ENCODE peak calls at places on chromosomes 6 and 20, in six cellular contexts. One of them, this sample, is unnamed. For H3K9me3, the result is how much of the 10 kb centered on the place peaks cover.

GRCh38 chr6:41426438-41426851 is 91.0 kb downstream of the NCR2 start:
- DNase-seq in stomach: peak
- DNase-seq in WERI-Rb-1: no peak
- DNase-seq in Panc1: no peak
- DNase-seq in CD8-positive, alpha-beta T cell: no peak
- DNase-seq in small intestine: no peak
- DNase-seq in this sample: no peak

GRCh38 chr20:62163485-62163865 is 19.4 kb upstream of the MTG2 start:
- DNase-seq in stomach: no peak
- DNase-seq in WERI-Rb-1: no peak
- DNase-seq in Panc1: no peak
- DNase-seq in CD8-positive, alpha-beta T cell: no peak
- DNase-seq in small intestine: no peak
- DNase-seq in this sample: no peak

GRCh38 chr6:29845405-29846006 is 17.9 kb downstream of the HLA-G start:
- DNase-seq in stomach: no peak
- DNase-seq in WERI-Rb-1: no peak
- DNase-seq in Panc1: peak
- DNase-seq in CD8-positive, alpha-beta T cell: no peak
- DNase-seq in small intestine: peak
- DNase-seq in this sample: no peak

GRCh38 chr6:56242343-56242742 is 5.0 kb downstream of the COL21A1 start:
- DNase-seq in stomach: no peak
- DNase-seq in WERI-Rb-1: no peak
- DNase-seq in Panc1: no peak
- DNase-seq in CD8-positive, alpha-beta T cell: no peak
- DNase-seq in small intestine: no peak
- DNase-seq in this sample: no peak

GRCh38 chr20:22303523-22303922 is 280.8 kb downstream of the FOXA2 start:
- DNase-seq in stomach: no peak
- DNase-seq in WERI-Rb-1: no peak
- DNase-seq in Panc1: no peak
- DNase-seq in CD8-positive, alpha-beta T cell: no peak
- DNase-seq in small intestine: no peak
- DNase-seq in this sample: no peak

GRCh38 chr6:33209856-33210255 is 1.6 kb downstream of the RING1 start:
- DNase-seq in stomach: no peak
- DNase-seq in WERI-Rb-1: no peak
- DNase-seq in Panc1: no peak
- DNase-seq in CD8-positive, alpha-beta T cell: no peak
- DNase-seq in small intestine: no peak
- DNase-seq in this sample: no peak

GRCh38 chr6:36523451-36523850 is 23.8 kb downstream of the STK38 start:
- DNase-seq in stomach: no peak
- DNase-seq in WERI-Rb-1: no peak
- DNase-seq in Panc1: no peak
- DNase-seq in CD8-positive, alpha-beta T cell: no peak
- DNase-seq in small intestine: no peak
- DNase-seq in this sample: no peak

GRCh38 chr20:51531141-51531710 is 11.3 kb downstream of the NFATC2 start:
- DNase-seq in stomach: no peak
- DNase-seq in WERI-Rb-1: no peak
- DNase-seq in Panc1: no peak
- DNase-seq in CD8-positive, alpha-beta T cell: peak
- DNase-seq in small intestine: no peak
- DNase-seq in this sample: peak

GRCh38 chr6:95679981-95680380 is 102.6 kb downstream of the MANEA start:
- DNase-seq in stomach: no peak
- DNase-seq in WERI-Rb-1: no peak
- DNase-seq in Panc1: no peak
- DNase-seq in CD8-positive, alpha-beta T cell: no peak
- DNase-seq in small intestine: no peak
- DNase-seq in this sample: no peak

GRCh38 chr6:70413829-70414494 is 654 bp downstream of the FAM135A start:
- DNase-seq in stomach: no peak
- DNase-seq in WERI-Rb-1: no peak
- DNase-seq in Panc1: no peak
- DNase-seq in CD8-positive, alpha-beta T cell: no peak
- DNase-seq in small intestine: no peak
- DNase-seq in this sample: peak

GRCh38 chr20:3760980-3761379 is 6.6 kb downstream of the ADISSP start:
- DNase-seq in stomach: no peak
- DNase-seq in WERI-Rb-1: no peak
- DNase-seq in Panc1: no peak
- DNase-seq in CD8-positive, alpha-beta T cell: no peak
- DNase-seq in small intestine: no peak
- DNase-seq in this sample: no peak

GRCh38 chr6:119119989-119120388 is 41.5 kb upstream of the FAM184A start:
- DNase-seq in stomach: no peak
- DNase-seq in WERI-Rb-1: no peak
- DNase-seq in Panc1: no peak
- DNase-seq in CD8-positive, alpha-beta T cell: no peak
- DNase-seq in small intestine: no peak
- DNase-seq in this sample: no peak

GRCh38 chr6:78942451-78942850 is 75.1 kb downstream of the IRAK1BP1 start:
- DNase-seq in stomach: no peak
- DNase-seq in WERI-Rb-1: no peak
- DNase-seq in Panc1: no peak
- DNase-seq in CD8-positive, alpha-beta T cell: no peak
- DNase-seq in small intestine: no peak
- DNase-seq in this sample: no peak

GRCh38 chr6:29678114-29678513 is 2.8 kb downstream of the ZFP57 start:
- DNase-seq in stomach: no peak
- DNase-seq in WERI-Rb-1: no peak
- DNase-seq in Panc1: no peak
- DNase-seq in CD8-positive, alpha-beta T cell: no peak
- DNase-seq in small intestine: no peak
- DNase-seq in this sample: no peak

GRCh38 chr6:166996406-166996805 is 2.8 kb upstream of the CEP43 start:
- DNase-seq in stomach: no peak
- DNase-seq in WERI-Rb-1: no peak
- DNase-seq in Panc1: no peak
- DNase-seq in CD8-positive, alpha-beta T cell: no peak
- DNase-seq in small intestine: no peak
- DNase-seq in this sample: no peak

GRCh38 chr6:36069573-36069972 is 42.0 kb downstream of the MAPK14 start:
- DNase-seq in stomach: no peak
- DNase-seq in WERI-Rb-1: no peak
- DNase-seq in Panc1: no peak
- DNase-seq in CD8-positive, alpha-beta T cell: no peak
- DNase-seq in small intestine: no peak
- DNase-seq in this sample: no peak

GRCh38 chr20:57688864-57689263 is 21.0 kb downstream of the PMEPA1 start:
- DNase-seq in stomach: no peak
- DNase-seq in WERI-Rb-1: no peak
- DNase-seq in Panc1: no peak
- DNase-seq in CD8-positive, alpha-beta T cell: no peak
- DNase-seq in small intestine: no peak
- DNase-seq in this sample: no peak

GRCh38 chr20:19341348-19342053 is 129.1 kb downstream of the SLC24A3 start:
- DNase-seq in stomach: no peak
- DNase-seq in WERI-Rb-1: no peak
- DNase-seq in Panc1: no peak
- DNase-seq in CD8-positive, alpha-beta T cell: no peak
- DNase-seq in small intestine: no peak
- DNase-seq in this sample: no peak

GRCh38 chr6:151900256-151900655 is 92.8 kb downstream of the ESR1 start:
- DNase-seq in stomach: no peak
- DNase-seq in WERI-Rb-1: no peak
- DNase-seq in Panc1: no peak
- DNase-seq in CD8-positive, alpha-beta T cell: no peak
- DNase-seq in small intestine: no peak
- DNase-seq in this sample: no peak

GRCh38 chr6:88490195-88490594 is 324.0 kb upstream of the CNR1 start:
- DNase-seq in stomach: no peak
- DNase-seq in WERI-Rb-1: no peak
- DNase-seq in Panc1: no peak
- DNase-seq in CD8-positive, alpha-beta T cell: no peak
- DNase-seq in small intestine: no peak
- DNase-seq in this sample: no peak

GRCh38 chr20:36493013-36493800 is 48.1 kb upstream of the MYL9 start:
- DNase-seq in stomach: no peak
- DNase-seq in WERI-Rb-1: peak
- DNase-seq in Panc1: no peak
- DNase-seq in CD8-positive, alpha-beta T cell: no peak
- DNase-seq in small intestine: no peak
- DNase-seq in this sample: no peak

GRCh38 chr6:89605861-89606260 is 32.7 kb downstream of the LYRM2 start:
- DNase-seq in stomach: peak
- DNase-seq in WERI-Rb-1: no peak
- DNase-seq in Panc1: no peak
- DNase-seq in CD8-positive, alpha-beta T cell: no peak
- DNase-seq in small intestine: no peak
- DNase-seq in this sample: no peak

GRCh38 chr6:38824243-38824894 is 109.3 kb downstream of the DNAH8 start:
- DNase-seq in stomach: no peak
- DNase-seq in WERI-Rb-1: no peak
- DNase-seq in Panc1: no peak
- DNase-seq in CD8-positive, alpha-beta T cell: no peak
- DNase-seq in small intestine: no peak
- DNase-seq in this sample: no peak

GRCh38 chr6:139569561-139569960 is 195.1 kb upstream of the CITED2 start:
- DNase-seq in stomach: no peak
- DNase-seq in WERI-Rb-1: no peak
- DNase-seq in Panc1: peak
- DNase-seq in CD8-positive, alpha-beta T cell: no peak
- DNase-seq in small intestine: no peak
- DNase-seq in this sample: no peak

GRCh38 chr6:69232506-69233194 is 564.2 kb downstream of the LMBRD1 start:
- DNase-seq in stomach: peak
- DNase-seq in WERI-Rb-1: peak
- DNase-seq in Panc1: no peak
- DNase-seq in CD8-positive, alpha-beta T cell: no peak
- DNase-seq in small intestine: peak
- DNase-seq in this sample: peak

GRCh38 chr20:50146732-50147662 is 6.5 kb downstream of the PEDS1 start:
- DNase-seq in stomach: peak
- DNase-seq in WERI-Rb-1: no peak
- DNase-seq in Panc1: no peak
- DNase-seq in CD8-positive, alpha-beta T cell: peak
- DNase-seq in small intestine: peak
- DNase-seq in this sample: peak

GRCh38 chr20:49184691-49185070 is 3.5 kb downstream of the STAU1 start:
- DNase-seq in stomach: no peak
- DNase-seq in WERI-Rb-1: no peak
- DNase-seq in Panc1: no peak
- DNase-seq in CD8-positive, alpha-beta T cell: no peak
- DNase-seq in small intestine: no peak
- DNase-seq in this sample: no peak

GRCh38 chr6:31978831-31979230 is 3.0 kb upstream of the C4A start:
- DNase-seq in stomach: no peak
- DNase-seq in WERI-Rb-1: no peak
- DNase-seq in Panc1: no peak
- DNase-seq in CD8-positive, alpha-beta T cell: no peak
- DNase-seq in small intestine: no peak
- DNase-seq in this sample: no peak

GRCh38 chr6:75374913-75375530 is 90.4 kb upstream of the TMEM30A start:
- DNase-seq in stomach: no peak
- DNase-seq in WERI-Rb-1: no peak
- DNase-seq in Panc1: no peak
- DNase-seq in CD8-positive, alpha-beta T cell: no peak
- DNase-seq in small intestine: no peak
- DNase-seq in this sample: no peak

DNA sequence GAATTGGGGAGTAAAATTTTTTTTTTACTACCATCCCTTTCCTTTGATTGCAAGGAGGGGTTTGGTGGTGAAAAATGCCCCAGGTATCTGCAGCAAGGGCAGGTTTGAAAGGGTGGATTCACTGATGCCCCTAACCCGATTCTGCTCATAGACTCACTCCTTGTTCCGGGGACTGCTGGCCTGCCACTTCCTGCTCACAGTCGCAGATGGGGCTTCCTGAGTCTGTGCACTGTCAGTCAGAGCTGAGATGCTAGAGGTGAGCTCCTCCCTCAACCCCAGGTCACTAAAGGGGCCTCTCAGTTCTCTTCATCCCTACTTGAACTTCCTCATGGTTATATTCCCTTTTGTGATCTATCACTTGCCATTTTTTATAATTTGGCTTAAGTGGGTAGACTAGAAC is 357.9 kb downstream of the FARS2 start:
- DNase-seq in stomach: no peak
- DNase-seq in WERI-Rb-1: no peak
- DNase-seq in Panc1: no peak
- DNase-seq in CD8-positive, alpha-beta T cell: peak
- DNase-seq in small intestine: no peak
- DNase-seq in this sample: peak
- H3K9me3 ChIP-seq in stomach: under half
- H3K9me3 ChIP-seq in WERI-Rb-1: under half
- H3K9me3 ChIP-seq in Panc1: under half
- H3K9me3 ChIP-seq in CD8-positive, alpha-beta T cell: under half
- H3K9me3 ChIP-seq in small intestine: under half
- H3K9me3 ChIP-seq in this sample: under half

GRCh38 chr6:16811277-16811979 is 50.2 kb upstream of the ATXN1 start:
- DNase-seq in stomach: no peak
- DNase-seq in WERI-Rb-1: no peak
- DNase-seq in Panc1: no peak
- DNase-seq in CD8-positive, alpha-beta T cell: no peak
- DNase-seq in small intestine: no peak
- DNase-seq in this sample: no peak
- H3K9me3 ChIP-seq in stomach: under half
- H3K9me3 ChIP-seq in WERI-Rb-1: under half
- H3K9me3 ChIP-seq in Panc1: under half
- H3K9me3 ChIP-seq in CD8-positive, alpha-beta T cell: under half
- H3K9me3 ChIP-seq in small intestine: under half
- H3K9me3 ChIP-seq in this sample: under half

GRCh38 chr20:47129306-47129705 is 227.2 kb downstream of the ZMYND8 start:
- DNase-seq in stomach: no peak
- DNase-seq in WERI-Rb-1: no peak
- DNase-seq in Panc1: no peak
- DNase-seq in CD8-positive, alpha-beta T cell: no peak
- DNase-seq in small intestine: no peak
- DNase-seq in this sample: no peak
- H3K9me3 ChIP-seq in stomach: under half
- H3K9me3 ChIP-seq in WERI-Rb-1: under half
- H3K9me3 ChIP-seq in Panc1: under half
- H3K9me3 ChIP-seq in CD8-positive, alpha-beta T cell: under half
- H3K9me3 ChIP-seq in small intestine: under half
- H3K9me3 ChIP-seq in this sample: under half

GRCh38 chr6:121799574-121799973 is 364.1 kb downstream of the GJA1 start:
- DNase-seq in stomach: no peak
- DNase-seq in WERI-Rb-1: no peak
- DNase-seq in Panc1: no peak
- DNase-seq in CD8-positive, alpha-beta T cell: no peak
- DNase-seq in small intestine: no peak
- DNase-seq in this sample: no peak

GRCh38 chr6:121794630-121795029 is 359.2 kb downstream of the GJA1 start:
- DNase-seq in stomach: no peak
- DNase-seq in WERI-Rb-1: no peak
- DNase-seq in Panc1: peak
- DNase-seq in CD8-positive, alpha-beta T cell: no peak
- DNase-seq in small intestine: no peak
- DNase-seq in this sample: no peak

DNA sequence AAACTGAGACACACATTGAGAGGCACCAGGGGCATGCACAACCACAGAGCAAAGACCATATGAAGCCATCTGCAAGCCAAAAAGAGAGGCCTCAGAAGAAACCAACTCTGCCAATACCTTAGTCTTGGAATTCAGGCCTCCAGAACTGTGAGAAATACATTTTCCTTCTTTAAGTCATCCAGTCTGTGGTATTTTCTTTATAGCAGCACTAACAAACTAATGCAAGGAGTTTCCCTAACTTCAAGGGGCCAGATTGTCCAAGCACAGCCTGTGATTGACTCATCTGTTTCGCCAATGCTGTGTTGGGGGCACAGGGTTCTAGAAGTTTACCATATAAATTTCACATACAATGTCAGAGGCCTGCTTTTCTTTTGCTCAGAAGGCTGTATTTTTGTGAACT is 364.6 kb downstream of the GJA1 start:
- DNase-seq in stomach: no peak
- DNase-seq in WERI-Rb-1: no peak
- DNase-seq in Panc1: no peak
- DNase-seq in CD8-positive, alpha-beta T cell: no peak
- DNase-seq in small intestine: no peak
- DNase-seq in this sample: no peak
- H3K9me3 ChIP-seq in stomach: under half
- H3K9me3 ChIP-seq in WERI-Rb-1: under half
- H3K9me3 ChIP-seq in Panc1: under half
- H3K9me3 ChIP-seq in CD8-positive, alpha-beta T cell: under half
- H3K9me3 ChIP-seq in small intestine: under half
- H3K9me3 ChIP-seq in this sample: under half